ENCODE peak calls at places on chromosomes 16 and 17, in five cellular contexts. E, A, G, V and Y are unnamed samples.

GRCh38 chr16:2056681-2057407 is 9.1 kb downstream of the TSC2 start:
- DNase-seq in E (no peak), A (no peak), G (no peak), V (no peak), Y (no peak)

GRCh38 chr17:45305532-45306087 is 11.2 kb downstream of the MAP3K14 start:
- DNase-seq in E (no peak), A (no peak), G (no peak), V (no peak), Y (no peak)

GRCh38 chr17:683040-683439 is 31.6 kb downstream of the VPS53 start:
- DNase-seq in E (no peak), A (no peak), G (no peak), V (no peak), Y (no peak)

GRCh38 chr17:39617446-39618251 is 9.1 kb upstream of the PPP1R1B start:
- DNase-seq in E (peak), A (peak), G (peak), V (no peak), Y (peak)

GRCh38 chr16:17277981-17278381 is 192.8 kb downstream of the XYLT1 start:
- DNase-seq in E (no peak), A (no peak), G (no peak), V (no peak), Y (no peak)

GRCh38 chr17:64403881-64404460 is 13.3 kb upstream of the PECAM1 start:
- DNase-seq in E (no peak), A (no peak), G (no peak), V (no peak), Y (no peak)

GRCh38 chr16:69329369-69330285 is 761 bp downstream of the PDF start:
- DNase-seq in E (no peak), A (no peak), G (peak), V (no peak), Y (peak)

GRCh38 chr17:6695565-6695964 is 17.6 kb downstream of the SLC13A5 start:
- DNase-seq in E (no peak), A (no peak), G (no peak), V (no peak), Y (no peak)

GRCh38 chr16:70608516-70608915 is 37.8 kb upstream of the IL34 start:
- DNase-seq in E (no peak), A (no peak), G (no peak), V (no peak), Y (no peak)

GRCh38 chr17:4175921-4176802 is 33.2 kb downstream of the CYB5D2 start:
- DNase-seq in E (no peak), A (no peak), G (no peak), V (no peak), Y (peak)

GRCh38 chr17:297758-298157 is 54.8 kb downstream of the RPH3AL start:
- DNase-seq in E (no peak), A (no peak), G (no peak), V (no peak), Y (no peak)